ENCODE peak calls at places on chromosome 17, in six cellular contexts. X, V, K, E, L and J are unnamed samples.

GRCh38 chr17:50203589-50204345 is 2.3 kb upstream of the COL1A1 start:
- DNase-seq in V (peak; percentile 71), L (peak; percentile 61), X (no peak), K (peak; percentile 100), E (no peak), J (no peak)

GRCh38 chr17:40016692-40017000 is 1.4 kb downstream of the CSF3 start:
- DNase-seq in L (no peak), V (no peak), K (no peak), X (no peak), E (no peak), J (no peak)

GRCh38 chr17:15432807-15433547 is 34.4 kb downstream of the CDRT4 start:
- DNase-seq in K (peak; percentile 38), L (no peak), X (no peak), E (peak; percentile 18), V (peak; percentile 81), J (no peak)

GRCh38 chr17:14790518-14790917 is 474.6 kb downstream of the PMP22 start:
- DNase-seq in V (peak; percentile 27), L (no peak), K (no peak), X (no peak), E (no peak), J (no peak)

GRCh38 chr17:68437979-68438877 is 19.1 kb downstream of the WIPI1 start:
- DNase-seq in E (peak; percentile 71), X (no peak), L (no peak), K (peak; percentile 31), V (peak; percentile 45), J (no peak)

GRCh38 chr17:77839324-77840155 is 119.0 kb upstream of the TNRC6C start:
- DNase-seq in L (no peak), K (no peak), V (peak; percentile 16), X (no peak), E (no peak), J (no peak)

GRCh38 chr17:80221401-80221800 is 1.2 kb downstream of the SLC26A11 start:
- DNase-seq in X (no peak), L (no peak), E (no peak), V (no peak), K (no peak), J (no peak)

GRCh38 chr17:6473128-6473767 is 29.0 kb downstream of the PIMREG start:
- DNase-seq in V (peak; percentile 82), L (peak; percentile 86), E (peak; percentile 82), K (peak; percentile 76), X (peak; percentile 26), J (peak; percentile 51)

GRCh38 chr17:58335061-58335731 is 6.6 kb upstream of the TSPOAP1 start:
- DNase-seq in K (no peak), V (no peak), X (no peak), E (no peak), L (no peak), J (no peak)

GRCh38 chr17:60077672-60078519 is 825 bp downstream of the HEATR6 start:
- DNase-seq in V (peak; percentile 54), L (no peak), K (no peak), X (no peak), E (peak; percentile 13), J (peak; percentile 6)

GRCh38 chr17:36857698-36858097 is 79.6 kb upstream of the LHX1 start:
- DNase-seq in X (no peak), V (no peak), E (no peak), L (no peak), K (no peak), J (no peak)

GRCh38 chr17:55495239-55495638 is 16.0 kb downstream of the SMIM36 start:
- DNase-seq in X (no peak), L (no peak), K (no peak), E (no peak), V (no peak), J (no peak)

GRCh38 chr17:45336390-45337182 is 19.8 kb upstream of the MAP3K14 start:
- DNase-seq in E (no peak), L (no peak), V (no peak), X (no peak), K (no peak), J (no peak)

GRCh38 chr17:73302189-73302588 is 9.6 kb downstream of the CDC42EP4 start:
- DNase-seq in X (no peak), L (no peak), E (no peak), K (peak; percentile 68), V (no peak), J (no peak)

GRCh38 chr17:76179496-76180467 is 38.7 kb upstream of the FOXJ1 start:
- DNase-seq in V (peak; percentile 49), X (no peak), K (peak; percentile 36), L (no peak), E (no peak), J (peak; percentile 23)

GRCh38 chr17:60335289-60335688 is 56.6 kb downstream of the USP32 start:
- DNase-seq in X (no peak), V (no peak), K (no peak), L (no peak), E (no peak), J (no peak)

GRCh38 chr17:34902761-34903325 is 58.4 kb downstream of the CCT6B start:
- DNase-seq in X (no peak), K (no peak), E (no peak), V (no peak), L (no peak), J (no peak)

GRCh38 chr17:37054894-37055293 is 106.1 kb downstream of the AATF start:
- DNase-seq in L (no peak), V (no peak), E (no peak), X (no peak), K (no peak), J (no peak)

GRCh38 chr17:9874722-9875121 is 30.3 kb downstream of the RCVRN start:
- DNase-seq in K (no peak), V (no peak), X (no peak), L (no peak), E (no peak), J (no peak)

GRCh38 chr17:49687878-49688491 is 10.1 kb upstream of the SPOP start:
- DNase-seq in K (peak; percentile 81), V (peak; percentile 84), E (no peak), L (no peak), X (no peak), J (no peak)

GRCh38 chr17:33992113-33992512 is 263.0 kb upstream of the CCL2 start:
- DNase-seq in X (no peak), K (no peak), L (no peak), V (no peak), E (no peak), J (no peak)

GRCh38 chr17:48191362-48191761 is 83.8 kb downstream of the SNX11 start:
- DNase-seq in L (no peak), K (no peak), E (no peak), V (no peak), X (no peak), J (no peak)

GRCh38 chr17:80643700-80644099 is 99.1 kb downstream of the RPTOR start:
- DNase-seq in K (no peak), E (no peak), X (no peak), V (no peak), L (no peak), J (no peak)

GRCh38 chr17:34107019-34107418 is 148.1 kb upstream of the CCL2 start:
- DNase-seq in L (no peak), K (no peak), X (no peak), E (no peak), V (no peak), J (no peak)

GRCh38 chr17:66397486-66397885 is 95.1 kb downstream of the PRKCA start:
- DNase-seq in E (no peak), V (no peak), K (no peak), X (no peak), L (no peak), J (no peak)

GRCh38 chr17:55432358-55433028 is 10.9 kb upstream of the MMD start:
- DNase-seq in K (peak; percentile 32), X (no peak), V (no peak), E (no peak), L (no peak), J (no peak)

GRCh38 chr17:30600830-30601494 is 123.8 kb downstream of the GOSR1 start:
- DNase-seq in E (peak; percentile 11), L (peak; percentile 22), V (peak; percentile 13), X (peak; percentile 42), K (peak; percentile 41), J (peak; percentile 0)

GRCh38 chr17:70072900-70073299 is 2.1 kb upstream of the KCNJ16 start:
- DNase-seq in L (no peak), X (no peak), E (peak; percentile 39), K (no peak), V (no peak), J (no peak)

GRCh38 chr17:8384801-8385335 is 1.9 kb upstream of the RPL26 start:
- DNase-seq in E (no peak), L (no peak), V (peak; percentile 84), X (no peak), K (peak; percentile 97), J (no peak)

GRCh38 chr17:81976332-81977210 is 858 bp upstream of the ASPSCR1 start:
- DNase-seq in E (peak; percentile 67), K (no peak), X (no peak), L (no peak), V (no peak), J (no peak)

GRCh38 chr17:76582660-76583059 is 3.0 kb downstream of the ST6GALNAC2 start:
- DNase-seq in X (no peak), V (no peak), L (no peak), E (no peak), K (no peak), J (no peak)

GRCh38 chr17:79980246-79981043 is 55.2 kb downstream of the TBC1D16 start:
- DNase-seq in V (no peak), K (no peak), L (no peak), X (no peak), E (no peak), J (no peak)